ENCODE peak calls at places on chromosomes 13 and 19, in nine cellular contexts. One of them, this sample, is unnamed.

GRCh38 chr19:38685666-38686529 is 38.4 kb downstream of the ACTN4 start:
- DNase-seq in NCI-H1930: no peak
- DNase-seq in amniotic stem cell: no peak
- DNase-seq in activated CD8-positive, alpha-beta memory T cell treated with anti-CD3 and anti-CD28 coated beads for 24 hours: no peak
- DNase-seq in activated T-helper 2 cell treated with anti-CD3 and anti-CD28 coated beads, Interferon-gamma antibody, Interleukin-2, Interleukin-4, amounts not matched to agents 10 μg/mL and 5 μg/mL and 100 μg/mL, durations not matched to agents 14 hours and 24 hours and 36 hours: no peak
- DNase-seq in AG08395: no peak
- DNase-seq in nucleus accumbens: no peak
- DNase-seq in AG08396: no peak
- DNase-seq in glomerular endothelial cell: no peak
- DNase-seq in this sample: no peak

GRCh38 chr13:35621989-35622388 is 145.5 kb upstream of the MAB21L1 start:
- DNase-seq in AG08396: no peak
- DNase-seq in activated CD8-positive, alpha-beta memory T cell treated with anti-CD3 and anti-CD28 coated beads for 24 hours: no peak
- DNase-seq in AG08395: peak
- DNase-seq in glomerular endothelial cell: no peak
- DNase-seq in NCI-H1930: no peak
- DNase-seq in amniotic stem cell: no peak
- DNase-seq in activated T-helper 2 cell treated with anti-CD3 and anti-CD28 coated beads, Interferon-gamma antibody, Interleukin-2, Interleukin-4, amounts not matched to agents 10 μg/mL and 5 μg/mL and 100 μg/mL, durations not matched to agents 14 hours and 24 hours and 36 hours: no peak
- DNase-seq in nucleus accumbens: no peak
- DNase-seq in this sample: no peak

GRCh38 chr13:113142876-113143275 is 15.6 kb upstream of the PROZ start:
- DNase-seq in activated CD8-positive, alpha-beta memory T cell treated with anti-CD3 and anti-CD28 coated beads for 24 hours: no peak
- DNase-seq in amniotic stem cell: no peak
- DNase-seq in AG08396: no peak
- DNase-seq in activated T-helper 2 cell treated with anti-CD3 and anti-CD28 coated beads, Interferon-gamma antibody, Interleukin-2, Interleukin-4, amounts not matched to agents 10 μg/mL and 5 μg/mL and 100 μg/mL, durations not matched to agents 14 hours and 24 hours and 36 hours: no peak
- DNase-seq in AG08395: peak
- DNase-seq in NCI-H1930: no peak
- DNase-seq in nucleus accumbens: no peak
- DNase-seq in glomerular endothelial cell: no peak
- DNase-seq in this sample: no peak

GRCh38 chr19:45515081-45515624 is 7.9 kb downstream of the VASP start:
- DNase-seq in AG08396: no peak
- DNase-seq in NCI-H1930: no peak
- DNase-seq in AG08395: no peak
- DNase-seq in glomerular endothelial cell: no peak
- DNase-seq in nucleus accumbens: no peak
- DNase-seq in activated CD8-positive, alpha-beta memory T cell treated with anti-CD3 and anti-CD28 coated beads for 24 hours: peak
- DNase-seq in activated T-helper 2 cell treated with anti-CD3 and anti-CD28 coated beads, Interferon-gamma antibody, Interleukin-2, Interleukin-4, amounts not matched to agents 10 μg/mL and 5 μg/mL and 100 μg/mL, durations not matched to agents 14 hours and 24 hours and 36 hours: no peak
- DNase-seq in amniotic stem cell: no peak
- DNase-seq in this sample: peak

GRCh38 chr13:95237310-95237870 is 63.9 kb downstream of the ABCC4 start:
- DNase-seq in NCI-H1930: no peak
- DNase-seq in AG08396: no peak
- DNase-seq in amniotic stem cell: no peak
- DNase-seq in AG08395: no peak
- DNase-seq in glomerular endothelial cell: no peak
- DNase-seq in activated T-helper 2 cell treated with anti-CD3 and anti-CD28 coated beads, Interferon-gamma antibody, Interleukin-2, Interleukin-4, amounts not matched to agents 10 μg/mL and 5 μg/mL and 100 μg/mL, durations not matched to agents 14 hours and 24 hours and 36 hours: no peak
- DNase-seq in activated CD8-positive, alpha-beta memory T cell treated with anti-CD3 and anti-CD28 coated beads for 24 hours: no peak
- DNase-seq in nucleus accumbens: no peak
- DNase-seq in this sample: no peak

GRCh38 chr19:3950871-3951861 is 18.3 kb downstream of the NMRK2 start:
- DNase-seq in glomerular endothelial cell: no peak
- DNase-seq in AG08396: no peak
- DNase-seq in activated T-helper 2 cell treated with anti-CD3 and anti-CD28 coated beads, Interferon-gamma antibody, Interleukin-2, Interleukin-4, amounts not matched to agents 10 μg/mL and 5 μg/mL and 100 μg/mL, durations not matched to agents 14 hours and 24 hours and 36 hours: no peak
- DNase-seq in activated CD8-positive, alpha-beta memory T cell treated with anti-CD3 and anti-CD28 coated beads for 24 hours: peak
- DNase-seq in nucleus accumbens: no peak
- DNase-seq in amniotic stem cell: no peak
- DNase-seq in AG08395: no peak
- DNase-seq in NCI-H1930: no peak
- DNase-seq in this sample: no peak

GRCh38 chr19:35030257-35031071 is at the start of gene SCN1B:
- DNase-seq in AG08395: peak
- DNase-seq in NCI-H1930: peak
- DNase-seq in activated CD8-positive, alpha-beta memory T cell treated with anti-CD3 and anti-CD28 coated beads for 24 hours: peak
- DNase-seq in amniotic stem cell: peak
- DNase-seq in glomerular endothelial cell: no peak
- DNase-seq in AG08396: peak
- DNase-seq in activated T-helper 2 cell treated with anti-CD3 and anti-CD28 coated beads, Interferon-gamma antibody, Interleukin-2, Interleukin-4, amounts not matched to agents 10 μg/mL and 5 μg/mL and 100 μg/mL, durations not matched to agents 14 hours and 24 hours and 36 hours: peak
- DNase-seq in nucleus accumbens: peak
- DNase-seq in this sample: peak

GRCh38 chr13:35139591-35139990 is 197.5 kb downstream of the NBEA start:
- DNase-seq in AG08396: no peak
- DNase-seq in amniotic stem cell: no peak
- DNase-seq in activated CD8-positive, alpha-beta memory T cell treated with anti-CD3 and anti-CD28 coated beads for 24 hours: no peak
- DNase-seq in nucleus accumbens: no peak
- DNase-seq in NCI-H1930: no peak
- DNase-seq in activated T-helper 2 cell treated with anti-CD3 and anti-CD28 coated beads, Interferon-gamma antibody, Interleukin-2, Interleukin-4, amounts not matched to agents 10 μg/mL and 5 μg/mL and 100 μg/mL, durations not matched to agents 14 hours and 24 hours and 36 hours: no peak
- DNase-seq in glomerular endothelial cell: peak
- DNase-seq in AG08395: no peak
- DNase-seq in this sample: no peak

GRCh38 chr19:5621945-5622464 is 571 bp downstream of the SAFB2 start:
- DNase-seq in AG08396: no peak
- DNase-seq in activated T-helper 2 cell treated with anti-CD3 and anti-CD28 coated beads, Interferon-gamma antibody, Interleukin-2, Interleukin-4, amounts not matched to agents 10 μg/mL and 5 μg/mL and 100 μg/mL, durations not matched to agents 14 hours and 24 hours and 36 hours: peak
- DNase-seq in AG08395: no peak
- DNase-seq in nucleus accumbens: no peak
- DNase-seq in glomerular endothelial cell: no peak
- DNase-seq in NCI-H1930: no peak
- DNase-seq in activated CD8-positive, alpha-beta memory T cell treated with anti-CD3 and anti-CD28 coated beads for 24 hours: peak
- DNase-seq in amniotic stem cell: no peak
- DNase-seq in this sample: no peak

GRCh38 chr13:49436890-49437289 is 7.0 kb downstream of the CAB39L start:
- DNase-seq in activated CD8-positive, alpha-beta memory T cell treated with anti-CD3 and anti-CD28 coated beads for 24 hours: no peak
- DNase-seq in amniotic stem cell: peak
- DNase-seq in NCI-H1930: no peak
- DNase-seq in AG08395: peak
- DNase-seq in glomerular endothelial cell: no peak
- DNase-seq in activated T-helper 2 cell treated with anti-CD3 and anti-CD28 coated beads, Interferon-gamma antibody, Interleukin-2, Interleukin-4, amounts not matched to agents 10 μg/mL and 5 μg/mL and 100 μg/mL, durations not matched to agents 14 hours and 24 hours and 36 hours: no peak
- DNase-seq in nucleus accumbens: no peak
- DNase-seq in AG08396: peak
- DNase-seq in this sample: peak

GRCh38 chr13:21568854-21569253 is 35.1 kb downstream of the MICU2 start:
- DNase-seq in activated CD8-positive, alpha-beta memory T cell treated with anti-CD3 and anti-CD28 coated beads for 24 hours: no peak
- DNase-seq in nucleus accumbens: no peak
- DNase-seq in NCI-H1930: no peak
- DNase-seq in activated T-helper 2 cell treated with anti-CD3 and anti-CD28 coated beads, Interferon-gamma antibody, Interleukin-2, Interleukin-4, amounts not matched to agents 10 μg/mL and 5 μg/mL and 100 μg/mL, durations not matched to agents 14 hours and 24 hours and 36 hours: no peak
- DNase-seq in amniotic stem cell: no peak
- DNase-seq in glomerular endothelial cell: no peak
- DNase-seq in AG08395: no peak
- DNase-seq in AG08396: no peak
- DNase-seq in this sample: no peak

GRCh38 chr13:106555631-106556328 is 12.2 kb downstream of the ARGLU1 start:
- DNase-seq in glomerular endothelial cell: no peak
- DNase-seq in AG08396: no peak
- DNase-seq in nucleus accumbens: no peak
- DNase-seq in activated CD8-positive, alpha-beta memory T cell treated with anti-CD3 and anti-CD28 coated beads for 24 hours: no peak
- DNase-seq in amniotic stem cell: no peak
- DNase-seq in AG08395: peak
- DNase-seq in NCI-H1930: no peak
- DNase-seq in activated T-helper 2 cell treated with anti-CD3 and anti-CD28 coated beads, Interferon-gamma antibody, Interleukin-2, Interleukin-4, amounts not matched to agents 10 μg/mL and 5 μg/mL and 100 μg/mL, durations not matched to agents 14 hours and 24 hours and 36 hours: no peak
- DNase-seq in this sample: no peak

GRCh38 chr19:41449079-41449864 is 6.3 kb downstream of the ERICH4 start:
- DNase-seq in activated CD8-positive, alpha-beta memory T cell treated with anti-CD3 and anti-CD28 coated beads for 24 hours: peak
- DNase-seq in nucleus accumbens: peak
- DNase-seq in glomerular endothelial cell: peak
- DNase-seq in activated T-helper 2 cell treated with anti-CD3 and anti-CD28 coated beads, Interferon-gamma antibody, Interleukin-2, Interleukin-4, amounts not matched to agents 10 μg/mL and 5 μg/mL and 100 μg/mL, durations not matched to agents 14 hours and 24 hours and 36 hours: peak
- DNase-seq in amniotic stem cell: no peak
- DNase-seq in AG08396: peak
- DNase-seq in NCI-H1930: peak
- DNase-seq in AG08395: peak
- DNase-seq in this sample: peak

GRCh38 chr19:51798127-51798526 is 3.2 kb downstream of the FPR3 start:
- DNase-seq in nucleus accumbens: no peak
- DNase-seq in NCI-H1930: no peak
- DNase-seq in AG08395: no peak
- DNase-seq in glomerular endothelial cell: no peak
- DNase-seq in activated T-helper 2 cell treated with anti-CD3 and anti-CD28 coated beads, Interferon-gamma antibody, Interleukin-2, Interleukin-4, amounts not matched to agents 10 μg/mL and 5 μg/mL and 100 μg/mL, durations not matched to agents 14 hours and 24 hours and 36 hours: no peak
- DNase-seq in amniotic stem cell: no peak
- DNase-seq in AG08396: no peak
- DNase-seq in activated CD8-positive, alpha-beta memory T cell treated with anti-CD3 and anti-CD28 coated beads for 24 hours: no peak
- DNase-seq in this sample: no peak

GRCh38 chr19:35079826-35080225 is 35.8 kb upstream of the FXYD3 start:
- DNase-seq in glomerular endothelial cell: no peak
- DNase-seq in activated T-helper 2 cell treated with anti-CD3 and anti-CD28 coated beads, Interferon-gamma antibody, Interleukin-2, Interleukin-4, amounts not matched to agents 10 μg/mL and 5 μg/mL and 100 μg/mL, durations not matched to agents 14 hours and 24 hours and 36 hours: no peak
- DNase-seq in nucleus accumbens: no peak
- DNase-seq in AG08395: no peak
- DNase-seq in NCI-H1930: no peak
- DNase-seq in activated CD8-positive, alpha-beta memory T cell treated with anti-CD3 and anti-CD28 coated beads for 24 hours: no peak
- DNase-seq in amniotic stem cell: no peak
- DNase-seq in AG08396: no peak
- DNase-seq in this sample: no peak

GRCh38 chr13:75508002-75508548 is 26.1 kb upstream of the TBC1D4 start:
- DNase-seq in amniotic stem cell: no peak
- DNase-seq in activated T-helper 2 cell treated with anti-CD3 and anti-CD28 coated beads, Interferon-gamma antibody, Interleukin-2, Interleukin-4, amounts not matched to agents 10 μg/mL and 5 μg/mL and 100 μg/mL, durations not matched to agents 14 hours and 24 hours and 36 hours: no peak
- DNase-seq in AG08396: no peak
- DNase-seq in glomerular endothelial cell: no peak
- DNase-seq in activated CD8-positive, alpha-beta memory T cell treated with anti-CD3 and anti-CD28 coated beads for 24 hours: no peak
- DNase-seq in AG08395: no peak
- DNase-seq in nucleus accumbens: no peak
- DNase-seq in NCI-H1930: no peak
- DNase-seq in this sample: no peak

GRCh38 chr19:18349524-18350128 is 9.2 kb downstream of the PGPEP1 start:
- DNase-seq in activated T-helper 2 cell treated with anti-CD3 and anti-CD28 coated beads, Interferon-gamma antibody, Interleukin-2, Interleukin-4, amounts not matched to agents 10 μg/mL and 5 μg/mL and 100 μg/mL, durations not matched to agents 14 hours and 24 hours and 36 hours: no peak
- DNase-seq in nucleus accumbens: no peak
- DNase-seq in glomerular endothelial cell: no peak
- DNase-seq in NCI-H1930: no peak
- DNase-seq in activated CD8-positive, alpha-beta memory T cell treated with anti-CD3 and anti-CD28 coated beads for 24 hours: no peak
- DNase-seq in AG08396: peak
- DNase-seq in AG08395: peak
- DNase-seq in amniotic stem cell: peak
- DNase-seq in this sample: no peak

GRCh38 chr13:113167575-113167974 is 9.1 kb downstream of the PROZ start:
- DNase-seq in nucleus accumbens: no peak
- DNase-seq in AG08395: no peak
- DNase-seq in amniotic stem cell: no peak
- DNase-seq in activated T-helper 2 cell treated with anti-CD3 and anti-CD28 coated beads, Interferon-gamma antibody, Interleukin-2, Interleukin-4, amounts not matched to agents 10 μg/mL and 5 μg/mL and 100 μg/mL, durations not matched to agents 14 hours and 24 hours and 36 hours: no peak
- DNase-seq in AG08396: no peak
- DNase-seq in activated CD8-positive, alpha-beta memory T cell treated with anti-CD3 and anti-CD28 coated beads for 24 hours: no peak
- DNase-seq in NCI-H1930: no peak
- DNase-seq in glomerular endothelial cell: no peak
- DNase-seq in this sample: no peak

GRCh38 chr19:42421101-42421500 is 6.1 kb downstream of the LIPE start:
- DNase-seq in AG08396: no peak
- DNase-seq in glomerular endothelial cell: no peak
- DNase-seq in AG08395: no peak
- DNase-seq in nucleus accumbens: no peak
- DNase-seq in NCI-H1930: no peak
- DNase-seq in amniotic stem cell: no peak
- DNase-seq in activated T-helper 2 cell treated with anti-CD3 and anti-CD28 coated beads, Interferon-gamma antibody, Interleukin-2, Interleukin-4, amounts not matched to agents 10 μg/mL and 5 μg/mL and 100 μg/mL, durations not matched to agents 14 hours and 24 hours and 36 hours: no peak
- DNase-seq in activated CD8-positive, alpha-beta memory T cell treated with anti-CD3 and anti-CD28 coated beads for 24 hours: no peak
- DNase-seq in this sample: no peak

GRCh38 chr19:46303702-46304397 is 7.0 kb downstream of the HIF3A start:
- DNase-seq in NCI-H1930: peak
- DNase-seq in amniotic stem cell: no peak
- DNase-seq in AG08395: no peak
- DNase-seq in glomerular endothelial cell: no peak
- DNase-seq in activated CD8-positive, alpha-beta memory T cell treated with anti-CD3 and anti-CD28 coated beads for 24 hours: no peak
- DNase-seq in activated T-helper 2 cell treated with anti-CD3 and anti-CD28 coated beads, Interferon-gamma antibody, Interleukin-2, Interleukin-4, amounts not matched to agents 10 μg/mL and 5 μg/mL and 100 μg/mL, durations not matched to agents 14 hours and 24 hours and 36 hours: no peak
- DNase-seq in nucleus accumbens: peak
- DNase-seq in AG08396: no peak
- DNase-seq in this sample: no peak

GRCh38 chr13:113656015-113656588 is 1.9 kb downstream of the ATP4B start:
- DNase-seq in NCI-H1930: no peak
- DNase-seq in activated CD8-positive, alpha-beta memory T cell treated with anti-CD3 and anti-CD28 coated beads for 24 hours: no peak
- DNase-seq in AG08396: no peak
- DNase-seq in AG08395: no peak
- DNase-seq in amniotic stem cell: no peak
- DNase-seq in glomerular endothelial cell: no peak
- DNase-seq in activated T-helper 2 cell treated with anti-CD3 and anti-CD28 coated beads, Interferon-gamma antibody, Interleukin-2, Interleukin-4, amounts not matched to agents 10 μg/mL and 5 μg/mL and 100 μg/mL, durations not matched to agents 14 hours and 24 hours and 36 hours: no peak
- DNase-seq in nucleus accumbens: no peak
- DNase-seq in this sample: no peak

GRCh38 chr13:83819156-83819555 is 63.1 kb downstream of the SLITRK1 start:
- DNase-seq in amniotic stem cell: no peak
- DNase-seq in AG08396: no peak
- DNase-seq in activated CD8-positive, alpha-beta memory T cell treated with anti-CD3 and anti-CD28 coated beads for 24 hours: no peak
- DNase-seq in activated T-helper 2 cell treated with anti-CD3 and anti-CD28 coated beads, Interferon-gamma antibody, Interleukin-2, Interleukin-4, amounts not matched to agents 10 μg/mL and 5 μg/mL and 100 μg/mL, durations not matched to agents 14 hours and 24 hours and 36 hours: no peak
- DNase-seq in nucleus accumbens: no peak
- DNase-seq in glomerular endothelial cell: no peak
- DNase-seq in AG08395: no peak
- DNase-seq in NCI-H1930: no peak
- DNase-seq in this sample: no peak

GRCh38 chr19:42214810-42215209 is 2.7 kb downstream of the DEDD2 start:
- DNase-seq in glomerular endothelial cell: no peak
- DNase-seq in amniotic stem cell: no peak
- DNase-seq in AG08395: no peak
- DNase-seq in activated CD8-positive, alpha-beta memory T cell treated with anti-CD3 and anti-CD28 coated beads for 24 hours: no peak
- DNase-seq in nucleus accumbens: no peak
- DNase-seq in NCI-H1930: no peak
- DNase-seq in AG08396: no peak
- DNase-seq in activated T-helper 2 cell treated with anti-CD3 and anti-CD28 coated beads, Interferon-gamma antibody, Interleukin-2, Interleukin-4, amounts not matched to agents 10 μg/mL and 5 μg/mL and 100 μg/mL, durations not matched to agents 14 hours and 24 hours and 36 hours: no peak
- DNase-seq in this sample: no peak

GRCh38 chr19:18657590-18658365 is 20.9 kb downstream of the KLHL26 start:
- DNase-seq in activated T-helper 2 cell treated with anti-CD3 and anti-CD28 coated beads, Interferon-gamma antibody, Interleukin-2, Interleukin-4, amounts not matched to agents 10 μg/mL and 5 μg/mL and 100 μg/mL, durations not matched to agents 14 hours and 24 hours and 36 hours: no peak
- DNase-seq in activated CD8-positive, alpha-beta memory T cell treated with anti-CD3 and anti-CD28 coated beads for 24 hours: no peak
- DNase-seq in amniotic stem cell: no peak
- DNase-seq in NCI-H1930: no peak
- DNase-seq in AG08396: peak
- DNase-seq in AG08395: peak
- DNase-seq in glomerular endothelial cell: no peak
- DNase-seq in nucleus accumbens: no peak
- DNase-seq in this sample: no peak

GRCh38 chr19:45607071-45608029 is 5.3 kb upstream of the GPR4 start:
- DNase-seq in NCI-H1930: peak
- DNase-seq in activated CD8-positive, alpha-beta memory T cell treated with anti-CD3 and anti-CD28 coated beads for 24 hours: peak
- DNase-seq in activated T-helper 2 cell treated with anti-CD3 and anti-CD28 coated beads, Interferon-gamma antibody, Interleukin-2, Interleukin-4, amounts not matched to agents 10 μg/mL and 5 μg/mL and 100 μg/mL, durations not matched to agents 14 hours and 24 hours and 36 hours: peak
- DNase-seq in AG08396: peak
- DNase-seq in nucleus accumbens: peak
- DNase-seq in glomerular endothelial cell: no peak
- DNase-seq in amniotic stem cell: peak
- DNase-seq in AG08395: peak
- DNase-seq in this sample: peak

GRCh38 chr13:43244482-43244881 is 221.1 kb downstream of the DNAJC15 start:
- DNase-seq in glomerular endothelial cell: no peak
- DNase-seq in amniotic stem cell: no peak
- DNase-seq in AG08396: no peak
- DNase-seq in NCI-H1930: no peak
- DNase-seq in AG08395: no peak
- DNase-seq in activated T-helper 2 cell treated with anti-CD3 and anti-CD28 coated beads, Interferon-gamma antibody, Interleukin-2, Interleukin-4, amounts not matched to agents 10 μg/mL and 5 μg/mL and 100 μg/mL, durations not matched to agents 14 hours and 24 hours and 36 hours: no peak
- DNase-seq in nucleus accumbens: no peak
- DNase-seq in activated CD8-positive, alpha-beta memory T cell treated with anti-CD3 and anti-CD28 coated beads for 24 hours: no peak
- DNase-seq in this sample: no peak

GRCh38 chr13:106072014-106072413 is 463.4 kb downstream of the EFNB2 start:
- DNase-seq in activated CD8-positive, alpha-beta memory T cell treated with anti-CD3 and anti-CD28 coated beads for 24 hours: no peak
- DNase-seq in AG08396: no peak
- DNase-seq in amniotic stem cell: no peak
- DNase-seq in NCI-H1930: no peak
- DNase-seq in AG08395: no peak
- DNase-seq in nucleus accumbens: no peak
- DNase-seq in activated T-helper 2 cell treated with anti-CD3 and anti-CD28 coated beads, Interferon-gamma antibody, Interleukin-2, Interleukin-4, amounts not matched to agents 10 μg/mL and 5 μg/mL and 100 μg/mL, durations not matched to agents 14 hours and 24 hours and 36 hours: no peak
- DNase-seq in glomerular endothelial cell: no peak
- DNase-seq in this sample: no peak

GRCh38 chr19:6551607-6552450 is 21.0 kb downstream of the TNFSF9 start:
- DNase-seq in AG08396: peak
- DNase-seq in glomerular endothelial cell: no peak
- DNase-seq in activated CD8-positive, alpha-beta memory T cell treated with anti-CD3 and anti-CD28 coated beads for 24 hours: peak
- DNase-seq in amniotic stem cell: no peak
- DNase-seq in AG08395: peak
- DNase-seq in activated T-helper 2 cell treated with anti-CD3 and anti-CD28 coated beads, Interferon-gamma antibody, Interleukin-2, Interleukin-4, amounts not matched to agents 10 μg/mL and 5 μg/mL and 100 μg/mL, durations not matched to agents 14 hours and 24 hours and 36 hours: peak
- DNase-seq in NCI-H1930: peak
- DNase-seq in nucleus accumbens: no peak
- DNase-seq in this sample: no peak

GRCh38 chr19:48853483-48853882 is 14.9 kb downstream of the PLEKHA4 start:
- DNase-seq in activated T-helper 2 cell treated with anti-CD3 and anti-CD28 coated beads, Interferon-gamma antibody, Interleukin-2, Interleukin-4, amounts not matched to agents 10 μg/mL and 5 μg/mL and 100 μg/mL, durations not matched to agents 14 hours and 24 hours and 36 hours: no peak
- DNase-seq in NCI-H1930: no peak
- DNase-seq in AG08395: no peak
- DNase-seq in activated CD8-positive, alpha-beta memory T cell treated with anti-CD3 and anti-CD28 coated beads for 24 hours: no peak
- DNase-seq in amniotic stem cell: no peak
- DNase-seq in glomerular endothelial cell: no peak
- DNase-seq in nucleus accumbens: no peak
- DNase-seq in AG08396: no peak
- DNase-seq in this sample: no peak

GRCh38 chr13:75978815-75979214 is 342.7 kb downstream of the LMO7 start:
- DNase-seq in activated CD8-positive, alpha-beta memory T cell treated with anti-CD3 and anti-CD28 coated beads for 24 hours: no peak
- DNase-seq in glomerular endothelial cell: no peak
- DNase-seq in nucleus accumbens: no peak
- DNase-seq in activated T-helper 2 cell treated with anti-CD3 and anti-CD28 coated beads, Interferon-gamma antibody, Interleukin-2, Interleukin-4, amounts not matched to agents 10 μg/mL and 5 μg/mL and 100 μg/mL, durations not matched to agents 14 hours and 24 hours and 36 hours: no peak
- DNase-seq in NCI-H1930: no peak
- DNase-seq in AG08396: no peak
- DNase-seq in AG08395: no peak
- DNase-seq in amniotic stem cell: no peak
- DNase-seq in this sample: no peak

GRCh38 chr19:50567052-50567841 is 988 bp downstream of the LRRC4B start:
- DNase-seq in amniotic stem cell: no peak
- DNase-seq in AG08395: no peak
- DNase-seq in activated T-helper 2 cell treated with anti-CD3 and anti-CD28 coated beads, Interferon-gamma antibody, Interleukin-2, Interleukin-4, amounts not matched to agents 10 μg/mL and 5 μg/mL and 100 μg/mL, durations not matched to agents 14 hours and 24 hours and 36 hours: no peak
- DNase-seq in AG08396: no peak
- DNase-seq in NCI-H1930: peak
- DNase-seq in glomerular endothelial cell: no peak
- DNase-seq in nucleus accumbens: peak
- DNase-seq in activated CD8-positive, alpha-beta memory T cell treated with anti-CD3 and anti-CD28 coated beads for 24 hours: no peak
- DNase-seq in this sample: peak